ENCODE peak calls at places on chromosomes 7 and 10, in six cellular contexts. One of them, this sample, is unnamed.

GRCh38 chr10:16519908-16520861 is 1.5 kb downstream of the C1QL3 start:
- DNase-seq in ELR: no peak
- DNase-seq in H4: no peak
- DNase-seq in fibroblast of mammary gland: no peak
- DNase-seq in AG04450: no peak
- DNase-seq in fibroblast of the aortic adventitia: no peak
- DNase-seq in this sample: no peak

GRCh38 chr7:30252885-30253795 is 31.3 kb upstream of the ZNRF2 start:
- DNase-seq in fibroblast of the aortic adventitia: no peak
- DNase-seq in H4: peak; percentile 79
- DNase-seq in AG04450: no peak
- DNase-seq in ELR: peak; percentile 53
- DNase-seq in fibroblast of mammary gland: no peak
- DNase-seq in this sample: peak; percentile 62

GRCh38 chr10:129417882-129418281 is 49.2 kb upstream of the MGMT start:
- DNase-seq in fibroblast of the aortic adventitia: no peak
- DNase-seq in AG04450: no peak
- DNase-seq in fibroblast of mammary gland: peak; percentile 1
- DNase-seq in ELR: no peak
- DNase-seq in H4: no peak
- DNase-seq in this sample: no peak

GRCh38 chr10:4470231-4470840 is 355.7 kb upstream of the AKR1E2 start:
- DNase-seq in fibroblast of the aortic adventitia: peak; percentile 91
- DNase-seq in fibroblast of mammary gland: peak; percentile 93
- DNase-seq in H4: no peak
- DNase-seq in AG04450: peak; percentile 65
- DNase-seq in ELR: peak; percentile 95
- DNase-seq in this sample: no peak

GRCh38 chr7:14759785-14760184 is 142.8 kb downstream of the DGKB start:
- DNase-seq in AG04450: no peak
- DNase-seq in H4: no peak
- DNase-seq in fibroblast of the aortic adventitia: no peak
- DNase-seq in ELR: peak; percentile 44
- DNase-seq in fibroblast of mammary gland: peak; percentile 43
- DNase-seq in this sample: no peak

GRCh38 chr10:128178319-128178937 is 52.2 kb upstream of the MKI67 start:
- DNase-seq in H4: peak; percentile 24
- DNase-seq in fibroblast of mammary gland: peak; percentile 14
- DNase-seq in fibroblast of the aortic adventitia: no peak
- DNase-seq in AG04450: no peak
- DNase-seq in ELR: peak; percentile 25
- DNase-seq in this sample: peak; percentile 24

GRCh38 chr7:32658034-32658944 is 163.0 kb downstream of the AVL9 start:
- DNase-seq in ELR: peak; percentile 89
- DNase-seq in fibroblast of the aortic adventitia: no peak
- DNase-seq in fibroblast of mammary gland: peak; percentile 47
- DNase-seq in AG04450: no peak
- DNase-seq in H4: peak; percentile 91
- DNase-seq in this sample: peak; percentile 33

GRCh38 chr10:110993024-110993693 is 73.8 kb downstream of the SHOC2 start:
- DNase-seq in fibroblast of mammary gland: peak; percentile 92
- DNase-seq in H4: peak; percentile 74
- DNase-seq in AG04450: peak; percentile 53
- DNase-seq in fibroblast of the aortic adventitia: peak; percentile 68
- DNase-seq in ELR: peak; percentile 92
- DNase-seq in this sample: no peak

GRCh38 chr10:17564911-17565310 is 52.3 kb downstream of the HACD1 start:
- DNase-seq in fibroblast of the aortic adventitia: no peak
- DNase-seq in ELR: no peak
- DNase-seq in H4: no peak
- DNase-seq in fibroblast of mammary gland: no peak
- DNase-seq in AG04450: no peak
- DNase-seq in this sample: no peak

GRCh38 chr10:104033966-104034365 is 51.7 kb downstream of the COL17A1 start:
- DNase-seq in fibroblast of mammary gland: no peak
- DNase-seq in ELR: no peak
- DNase-seq in H4: no peak
- DNase-seq in AG04450: no peak
- DNase-seq in fibroblast of the aortic adventitia: no peak
- DNase-seq in this sample: no peak

GRCh38 chr7:75056476-75056875 is 17.1 kb downstream of the RCC1L start:
- DNase-seq in ELR: peak; percentile 39
- DNase-seq in fibroblast of the aortic adventitia: peak; percentile 94
- DNase-seq in H4: peak; percentile 39
- DNase-seq in AG04450: peak; percentile 32
- DNase-seq in fibroblast of mammary gland: peak; percentile 85
- DNase-seq in this sample: no peak

GRCh38 chr10:24344279-24344678 is 135.3 kb downstream of the KIAA1217 start:
- DNase-seq in fibroblast of the aortic adventitia: peak; percentile 96
- DNase-seq in fibroblast of mammary gland: peak; percentile 96
- DNase-seq in H4: peak; percentile 87
- DNase-seq in AG04450: peak; percentile 91
- DNase-seq in ELR: peak; percentile 96
- DNase-seq in this sample: no peak

GRCh38 chr10:119349341-119349740 is 142.0 kb downstream of the GRK5 start:
- DNase-seq in AG04450: no peak
- DNase-seq in ELR: no peak
- DNase-seq in fibroblast of mammary gland: no peak
- DNase-seq in fibroblast of the aortic adventitia: no peak
- DNase-seq in H4: no peak
- DNase-seq in this sample: no peak

GRCh38 chr10:124535731-124536495 is 74.3 kb downstream of the LHPP start:
- DNase-seq in fibroblast of mammary gland: no peak
- DNase-seq in ELR: no peak
- DNase-seq in AG04450: no peak
- DNase-seq in fibroblast of the aortic adventitia: peak; percentile 21
- DNase-seq in H4: no peak
- DNase-seq in this sample: no peak

GRCh38 chr7:4470246-4470645 is 211.8 kb upstream of the FOXK1 start:
- DNase-seq in H4: no peak
- DNase-seq in ELR: no peak
- DNase-seq in fibroblast of mammary gland: no peak
- DNase-seq in fibroblast of the aortic adventitia: no peak
- DNase-seq in AG04450: no peak
- DNase-seq in this sample: no peak

GRCh38 chr10:79243211-79244067 is 103.8 kb upstream of the PPIF start:
- DNase-seq in fibroblast of the aortic adventitia: no peak
- DNase-seq in AG04450: no peak
- DNase-seq in H4: no peak
- DNase-seq in ELR: peak; percentile 52
- DNase-seq in fibroblast of mammary gland: no peak
- DNase-seq in this sample: peak; percentile 63

GRCh38 chr7:74625446-74625845 is 32.1 kb upstream of the GTF2I start:
- DNase-seq in ELR: peak; percentile 58
- DNase-seq in fibroblast of mammary gland: peak; percentile 73
- DNase-seq in AG04450: peak; percentile 26
- DNase-seq in H4: no peak
- DNase-seq in fibroblast of the aortic adventitia: peak; percentile 82
- DNase-seq in this sample: no peak

GRCh38 chr7:5584091-5584490 is 160.5 kb upstream of the TNRC18 start:
- DNase-seq in AG04450: no peak
- DNase-seq in fibroblast of the aortic adventitia: peak; percentile 41
- DNase-seq in fibroblast of mammary gland: peak; percentile 63
- DNase-seq in H4: no peak
- DNase-seq in ELR: no peak
- DNase-seq in this sample: no peak

GRCh38 chr10:14474656-14475055 is 143.9 kb upstream of the FRMD4A start:
- DNase-seq in ELR: no peak
- DNase-seq in fibroblast of mammary gland: peak; percentile 25
- DNase-seq in fibroblast of the aortic adventitia: no peak
- DNase-seq in AG04450: no peak
- DNase-seq in H4: no peak
- DNase-seq in this sample: no peak

GRCh38 chr10:55629792-55630490 is 731.1 kb downstream of the ZWINT start:
- DNase-seq in H4: no peak
- DNase-seq in fibroblast of mammary gland: peak; percentile 24
- DNase-seq in ELR: no peak
- DNase-seq in fibroblast of the aortic adventitia: no peak
- DNase-seq in AG04450: no peak
- DNase-seq in this sample: no peak

GRCh38 chr7:131642429-131642828 is 86.0 kb upstream of the PODXL start:
- DNase-seq in fibroblast of the aortic adventitia: no peak
- DNase-seq in AG04450: no peak
- DNase-seq in ELR: peak; percentile 49
- DNase-seq in H4: no peak
- DNase-seq in fibroblast of mammary gland: no peak
- DNase-seq in this sample: no peak